ENCODE peak calls at places on chromosome 17, in four cellular contexts. I, X, E and O are unnamed samples.

GRCh38 chr17:49717371-49717841 is 9.6 kb upstream of the SLC35B1 start:
- DNase-seq in E (no peak), I (no peak), X (no peak), O (no peak)

GRCh38 chr17:628507-628941 is 86.1 kb downstream of the VPS53 start:
- DNase-seq in X (no peak), I (no peak), E (no peak), O (no peak)

GRCh38 chr17:42153919-42154491 is 784 bp downstream of the RAB5C start:
- DNase-seq in I (no peak), X (no peak), E (no peak), O (peak)

GRCh38 chr17:38748329-38749221 is at the start of gene PCGF2:
- DNase-seq in I (peak), X (peak), E (no peak), O (peak)

GRCh38 chr17:73284339-73284738 is 22.7 kb upstream of the CPSF4L start:
- DNase-seq in I (no peak), E (no peak), X (peak), O (no peak)

GRCh38 chr17:79513805-79514535 is 96.9 kb downstream of the RBFOX3 start:
- DNase-seq in I (no peak), E (no peak), X (peak), O (no peak)

GRCh38 chr17:15121426-15121825 is 143.7 kb downstream of the PMP22 start:
- DNase-seq in I (no peak), X (no peak), E (no peak), O (no peak)

GRCh38 chr17:82300707-82301270 is 16.6 kb downstream of the CD7 start:
- DNase-seq in I (peak), X (peak), E (peak), O (peak)

GRCh38 chr17:4769628-4770027 is 2.1 kb upstream of the TM4SF5 start:
- DNase-seq in E (no peak), X (no peak), I (no peak), O (no peak)

GRCh38 chr17:32795339-32795979 is 81.5 kb downstream of the MYO1D start:
- DNase-seq in E (no peak), X (no peak), I (no peak), O (no peak)

GRCh38 chr17:61387011-61387410 is 12.6 kb upstream of the TBX2 start:
- DNase-seq in X (peak), E (no peak), I (no peak), O (no peak)

GRCh38 chr17:9408381-9408780 is 167.2 kb downstream of the STX8 start:
- DNase-seq in I (no peak), X (no peak), E (no peak), O (no peak)

GRCh38 chr17:38539386-38539785 is 66.4 kb downstream of the SRCIN1 start:
- DNase-seq in I (no peak), E (no peak), X (peak), O (no peak)

GRCh38 chr17:9557356-9557755 is 18.3 kb downstream of the STX8 start:
- DNase-seq in I (no peak), E (no peak), X (no peak), O (no peak)

GRCh38 chr17:62140836-62141235 is 75.8 kb upstream of the MED13 start:
- DNase-seq in X (no peak), I (no peak), E (no peak), O (no peak)

GRCh38 chr17:82979718-82980117 is 99.7 kb upstream of the METRNL start:
- DNase-seq in I (no peak), X (no peak), E (no peak), O (no peak)

GRCh38 chr17:55238197-55238930 is 26.4 kb upstream of the HLF start:
- DNase-seq in I (peak), X (peak), E (peak), O (peak)

GRCh38 chr17:31527606-31528005 is 136.1 kb downstream of the RAB11FIP4 start:
- DNase-seq in I (peak), X (no peak), E (peak), O (no peak)

GRCh38 chr17:75565066-75565465 is 22.5 kb upstream of the MYO15B start:
- DNase-seq in I (peak), X (no peak), E (no peak), O (no peak)

GRCh38 chr17:67035131-67036083 is 8.9 kb upstream of the CACNG1 start:
- DNase-seq in X (no peak), I (no peak), E (no peak), O (no peak)

GRCh38 chr17:27651411-27652345 is 20.7 kb downstream of the LGALS9 start:
- DNase-seq in I (peak), E (no peak), X (no peak), O (peak)

GRCh38 chr17:1486802-1487695 is 5.4 kb downstream of the MYO1C start:
- DNase-seq in E (no peak), I (peak), X (peak), O (peak)

GRCh38 chr17:51869387-51869786 is 289.1 kb downstream of the CA10 start:
- DNase-seq in E (no peak), X (no peak), I (no peak), O (peak)

GRCh38 chr17:32954477-32954876 is 26.5 kb downstream of the TMEM98 start:
- DNase-seq in I (peak), X (peak), E (no peak), O (peak)

GRCh38 chr17:38653679-38654078 is 21.1 kb downstream of the EPOP start:
- DNase-seq in I (no peak), X (no peak), E (no peak), O (no peak)

GRCh38 chr17:61196302-61196704 is 203.3 kb upstream of the TBX2 start:
- DNase-seq in E (no peak), I (no peak), X (no peak), O (no peak)

GRCh38 chr17:16352838-16353701 is at the start of gene CENPV:
- DNase-seq in E (peak), X (peak), I (peak), O (peak)

GRCh38 chr17:17990282-17990681 is 17.6 kb downstream of the DRC3 start:
- DNase-seq in E (no peak), I (no peak), X (no peak), O (peak)

GRCh38 chr17:17987901-17988300 is 15.2 kb downstream of the DRC3 start:
- DNase-seq in X (no peak), I (no peak), E (no peak), O (no peak)

GRCh38 chr17:17988427-17988945 is 15.8 kb downstream of the DRC3 start:
- DNase-seq in X (no peak), I (no peak), E (no peak), O (no peak)

GRCh38 chr17:17989618-17990017 is 17.0 kb downstream of the DRC3 start:
- DNase-seq in X (no peak), E (no peak), I (no peak), O (no peak)

GRCh38 chr17:17989081-17989480 is 16.4 kb downstream of the DRC3 start:
- DNase-seq in I (no peak), E (no peak), X (no peak), O (no peak)
- TF ChIP-seq CTCF in I (no peak), E (no peak), X (no peak), O (no peak)

DNA sequence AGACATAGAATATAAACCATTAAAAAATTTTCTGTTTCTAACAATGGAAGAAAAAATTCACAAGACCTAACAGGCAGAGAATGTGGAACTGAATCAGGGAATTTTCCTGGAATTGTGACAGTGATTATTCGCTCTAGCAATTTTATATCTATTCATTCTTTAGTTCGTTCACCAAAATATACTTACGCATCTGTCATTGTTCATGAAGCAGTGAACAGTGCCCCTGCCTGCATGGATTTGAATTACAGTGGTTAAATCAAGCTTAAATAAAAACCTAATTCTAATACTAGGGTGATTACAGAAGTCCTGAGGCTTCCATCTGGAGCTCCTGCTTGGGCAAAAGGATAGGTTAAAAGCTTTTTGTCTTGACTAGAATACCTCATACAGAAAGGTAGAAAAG is 48.6 kb downstream of the ABCA8 start:
- DNase-seq in E (no peak), I (no peak), X (no peak), O (no peak)
- TF ChIP-seq CTCF in E (peak), I (peak), X (no peak), O (no peak)

DNA sequence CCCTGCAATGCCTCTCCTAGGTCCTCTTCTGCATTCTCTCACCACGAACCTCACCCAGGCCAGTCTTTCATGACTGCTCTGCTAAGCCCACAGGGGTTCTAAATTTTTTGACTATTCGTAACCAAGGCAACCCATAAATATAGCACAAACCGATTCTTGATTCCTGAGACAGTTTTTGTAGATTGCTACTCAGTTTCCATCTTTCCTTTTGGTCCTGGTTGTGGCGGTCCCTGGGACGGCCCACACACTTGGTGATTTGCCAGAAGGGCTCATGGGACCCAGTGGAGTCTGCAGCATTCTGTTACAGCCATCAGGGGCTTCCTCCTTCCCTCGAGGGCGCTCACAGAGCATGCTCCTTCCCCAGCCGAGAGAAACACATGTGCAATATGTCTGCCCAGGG is 23.4 kb upstream of the MGAT5B start:
- DNase-seq in I (no peak), X (no peak), E (no peak), O (no peak)
- TF ChIP-seq CTCF in I (no peak), X (no peak), E (no peak), O (no peak)

GRCh38 chr17:11268176-11268575 is 27.2 kb downstream of the SHISA6 start:
- DNase-seq in I (no peak), E (no peak), X (no peak), O (no peak)

GRCh38 chr17:11269210-11269609 is 28.2 kb downstream of the SHISA6 start:
- DNase-seq in E (no peak), X (no peak), I (no peak), O (no peak)

DNA sequence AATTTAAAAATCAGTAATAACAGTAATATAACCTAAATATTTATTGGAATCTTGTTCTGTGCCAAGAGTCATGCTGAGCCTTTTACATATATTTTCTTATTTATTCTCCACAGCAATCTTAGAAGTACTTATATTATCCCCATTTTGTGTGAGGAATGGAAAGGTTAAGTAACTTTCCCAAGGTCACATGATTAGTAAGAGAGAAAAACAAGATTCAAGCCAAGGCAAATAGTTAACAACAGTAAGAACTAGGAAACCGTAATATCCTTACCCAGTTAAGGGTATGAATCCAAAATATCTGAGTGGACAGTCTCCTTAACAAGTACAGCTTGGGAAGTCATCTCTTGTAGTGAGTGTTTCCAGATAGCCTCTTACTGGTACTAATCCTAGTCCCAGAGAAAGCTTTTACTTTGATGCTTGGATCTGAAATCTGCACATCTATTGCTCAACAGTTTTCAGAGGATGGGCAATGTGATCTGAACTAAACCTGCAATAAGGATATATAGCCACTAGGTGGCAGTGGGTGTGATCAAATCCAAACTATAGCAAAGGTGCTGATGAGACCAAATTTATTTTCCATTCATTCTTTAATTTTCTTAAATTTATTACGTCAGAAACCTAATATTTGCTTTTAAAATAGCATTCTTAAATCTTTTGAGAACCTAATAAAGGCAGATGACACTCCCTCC is 23.3 kb downstream of the SHISA6 start:
- DNase-seq in I (no peak), X (no peak), E (no peak), O (no peak)
- TF ChIP-seq CTCF in I (no peak), X (no peak), E (peak), O (no peak)

GRCh38 chr17:65025288-65025687 is 31.3 kb downstream of the GNA13 start:
- DNase-seq in I (no peak), E (no peak), X (no peak), O (no peak)

GRCh38 chr17:65028537-65028843 is 28.1 kb downstream of the GNA13 start:
- DNase-seq in X (no peak), I (no peak), E (no peak), O (no peak)

GRCh38 chr17:65029605-65030308 is 26.8 kb downstream of the GNA13 start:
- DNase-seq in X (no peak), I (no peak), E (no peak), O (no peak)

GRCh38 chr17:65030618-65031017 is 25.9 kb downstream of the GNA13 start:
- DNase-seq in E (no peak), I (no peak), X (no peak), O (no peak)

GRCh38 chr17:65027305-65027704 is 29.2 kb downstream of the GNA13 start:
- DNase-seq in X (no peak), E (no peak), I (no peak), O (peak)
- TF ChIP-seq CTCF in X (no peak), E (peak), I (no peak), O (no peak)

GRCh38 chr17:17693253-17693954 is 12.1 kb downstream of the RAI1 start:
- DNase-seq in E (no peak), X (peak), I (peak), O (peak)
- TF ChIP-seq CTCF in E (no peak), X (no peak), I (no peak), O (no peak)